ENCODE peak calls at places on chromosome 12, in eight cellular contexts. U is NCI-H345, I is ELF-1, X is A172, V is mucosa of descending colon, E is K562, T is Caco-2, W is NCI-H1436. Q is an unnamed sample.
A peak's percentile ranks its signal among the peaks of the same experiment; 100 is the strongest.

GRCh38 chr12:22101749-22102243 is 55.8 kb downstream of the CMAS start:
- DNase-seq in U (no peak), I (no peak), X (peak; percentile 83), V (peak; percentile 17), E (no peak), T (no peak), W (no peak), Q (no peak)

GRCh38 chr12:11765421-11765816 is 115.9 kb downstream of the ETV6 start:
- DNase-seq in U (no peak), I (no peak), X (no peak), V (no peak), E (no peak), T (no peak), W (no peak), Q (no peak)

GRCh38 chr12:3262466-3262865 is 185.3 kb downstream of the TSPAN9 start:
- DNase-seq in U (no peak), I (peak; percentile 55), X (no peak), V (no peak), E (peak; percentile 10), T (no peak), W (no peak), Q (no peak)

GRCh38 chr12:103268831-103269514 is 226.8 kb downstream of the C12orf42 start:
- DNase-seq in U (peak; percentile 91), I (no peak), X (no peak), V (no peak), E (no peak), T (no peak), W (peak; percentile 90), Q (no peak)

GRCh38 chr12:104565606-104566243 is 109.0 kb downstream of the CHST11 start:
- DNase-seq in U (no peak), I (no peak), X (no peak), V (no peak), E (no peak), T (no peak), W (no peak), Q (no peak)

GRCh38 chr12:76024942-76025600 is 6.5 kb downstream of the PHLDA1 start:
- DNase-seq in U (no peak), I (no peak), X (peak; percentile 58), V (no peak), E (no peak), T (no peak), W (no peak), Q (no peak)

GRCh38 chr12:32533971-32534590 is 134.7 kb downstream of the FGD4 start:
- DNase-seq in U (peak; percentile 33), I (peak; percentile 37), X (peak; percentile 41), V (peak; percentile 79), E (no peak), T (peak; percentile 88), W (no peak), Q (peak; percentile 14)

GRCh38 chr12:104519190-104519857 is 62.6 kb downstream of the CHST11 start:
- DNase-seq in U (no peak), I (no peak), X (no peak), V (no peak), E (no peak), T (no peak), W (no peak), Q (no peak)

GRCh38 chr12:26247873-26248272 is 52.5 kb downstream of the SSPN start:
- DNase-seq in U (no peak), I (no peak), X (no peak), V (no peak), E (no peak), T (no peak), W (no peak), Q (no peak)

GRCh38 chr12:80937391-80938238 is at the start of gene LIN7A:
- DNase-seq in U (peak; percentile 73), I (peak; percentile 65), X (no peak), V (peak; percentile 15), E (no peak), T (peak; percentile 34), W (peak; percentile 73), Q (peak; percentile 68)

GRCh38 chr12:50117057-50117622 is 5.1 kb downstream of the COX14 start:
- DNase-seq in U (no peak), I (no peak), X (no peak), V (no peak), E (no peak), T (no peak), W (no peak), Q (no peak)

GRCh38 chr12:42162198-42162597 is 17.5 kb upstream of the GXYLT1 start:
- DNase-seq in U (no peak), I (no peak), X (peak; percentile 60), V (no peak), E (no peak), T (no peak), W (no peak), Q (no peak)

GRCh38 chr12:132218915-132219314 is 74.7 kb downstream of the NOC4L start:
- DNase-seq in U (peak; percentile 56), I (peak; percentile 73), X (no peak), V (peak; percentile 41), E (peak; percentile 72), T (peak; percentile 61), W (peak; percentile 27), Q (peak; percentile 67)

GRCh38 chr12:25906651-25907340 is 51.7 kb upstream of the RASSF8 start:
- DNase-seq in U (no peak), I (no peak), X (no peak), V (no peak), E (no peak), T (no peak), W (no peak), Q (no peak)

GRCh38 chr12:47744005-47744651 is 14.6 kb downstream of the RAPGEF3 start:
- DNase-seq in U (peak; percentile 33), I (peak; percentile 80), X (no peak), V (peak; percentile 92), E (peak; percentile 46), T (peak; percentile 93), W (peak; percentile 38), Q (peak; percentile 88)

GRCh38 chr12:26678697-26679660 is 154.0 kb downstream of the ITPR2 start:
- DNase-seq in U (no peak), I (no peak), X (no peak), V (no peak), E (no peak), T (no peak), W (no peak), Q (no peak)

GRCh38 chr12:6084261-6084968 is 40.1 kb downstream of the VWF start:
- DNase-seq in U (no peak), I (peak; percentile 97), X (peak; percentile 82), V (no peak), E (no peak), T (peak; percentile 93), W (no peak), Q (peak; percentile 97)

GRCh38 chr12:2739832-2740641 is 54.7 kb upstream of the FKBP4 start:
- DNase-seq in U (peak; percentile 15), I (peak; percentile 31), X (peak; percentile 11), V (peak; percentile 74), E (no peak), T (no peak), W (no peak), Q (peak; percentile 36)

GRCh38 chr12:124836759-124837158 is 26.9 kb downstream of the SCARB1 start:
- DNase-seq in U (no peak), I (no peak), X (no peak), V (no peak), E (no peak), T (no peak), W (no peak), Q (no peak)

GRCh38 chr12:115166698-115167315 is 482.8 kb upstream of the TBX3 start:
- DNase-seq in U (no peak), I (no peak), X (peak; percentile 8), V (no peak), E (no peak), T (no peak), W (no peak), Q (peak; percentile 15)

GRCh38 chr12:80282761-80283160 is 161.3 kb upstream of the PTPRQ start:
- DNase-seq in U (no peak), I (no peak), X (no peak), V (no peak), E (no peak), T (no peak), W (no peak), Q (no peak)

GRCh38 chr12:120688527-120689071 is 1.6 kb downstream of the MLEC start:
- DNase-seq in U (no peak), I (no peak), X (no peak), V (peak; percentile 71), E (no peak), T (no peak), W (no peak), Q (no peak)

Q was measured in NCI-H526.